ENCODE peak calls at places on chromosomes 7 and 10, in nine cellular contexts. U is tibial nerve, Y is progenitor cell of endocrine pancreas, F is ovary, O is heart left ventricle, S is H9, Z is RWPE1, Q is dorsolateral prefrontal cortex, J is adrenal gland. W is an unnamed sample.

GRCh38 chr7:140631602-140632001 is 9.0 kb downstream of the DENND2A start:
- DNase-seq in U (no peak), Y (no peak), Q (no peak), O (no peak), S (no peak), F (no peak), J (no peak), Z (no peak), W (no peak)

GRCh38 chr10:21260793-21261149 is 264.7 kb downstream of the SKIDA1 start:
- DNase-seq in J (no peak), F (no peak), Y (no peak), O (no peak), Q (no peak), Z (no peak), U (no peak), S (no peak), W (no peak)

GRCh38 chr7:47786557-47787248 is 161.6 kb downstream of the PKD1L1 start:
- DNase-seq in F (peak; percentile 87), S (peak; percentile 75), O (peak; percentile 59), Y (no peak), U (peak; percentile 21), J (peak; percentile 81), Z (peak; percentile 90), Q (no peak), W (peak; percentile 27)

GRCh38 chr10:68043030-68043429 is 32.1 kb downstream of the HERC4 start:
- DNase-seq in S (no peak), Z (no peak), Q (no peak), U (no peak), O (no peak), Y (no peak), J (no peak), F (no peak), W (no peak)

GRCh38 chr7:55130554-55131198 is 111.9 kb downstream of the EGFR start:
- DNase-seq in J (peak; percentile 22), Q (no peak), Z (no peak), O (peak; percentile 80), Y (no peak), U (peak; percentile 55), S (no peak), F (peak; percentile 75), W (peak; percentile 48)

GRCh38 chr7:1703475-1704325 is 33.6 kb downstream of the ELFN1 start:
- DNase-seq in S (peak; percentile 52), J (no peak), Y (no peak), F (no peak), O (peak; percentile 10), Q (no peak), Z (no peak), U (no peak), W (no peak)

GRCh38 chr10:15829495-15829894 is 30.8 kb downstream of the MINDY3 start:
- DNase-seq in S (no peak), O (no peak), Q (no peak), Z (no peak), U (no peak), F (no peak), J (no peak), Y (no peak), W (no peak)

GRCh38 chr7:94874036-94874745 is 33.2 kb upstream of the PPP1R9A start:
- DNase-seq in S (no peak), Q (no peak), Z (no peak), U (no peak), O (no peak), J (no peak), Y (no peak), F (no peak), W (no peak)

GRCh38 chr7:133633055-133633454 is 380.2 kb downstream of the EXOC4 start:
- DNase-seq in Y (no peak), Q (no peak), S (no peak), Z (peak; percentile 88), U (no peak), J (no peak), F (no peak), O (no peak), W (no peak)

GRCh38 chr7:157857578-157858075 is 520.8 kb downstream of the DNAJB6 start:
- DNase-seq in S (no peak), U (no peak), J (no peak), Y (no peak), Q (no peak), F (no peak), O (no peak), Z (no peak), W (peak; percentile 5)

GRCh38 chr7:30436518-30436917 is 42.1 kb downstream of the NOD1 start:
- DNase-seq in Q (no peak), Y (no peak), U (no peak), Z (no peak), O (no peak), F (no peak), J (peak; percentile 27), S (no peak), W (no peak)

GRCh38 chr7:121019018-121019417 is 30.5 kb downstream of the CPED1 start:
- DNase-seq in U (no peak), Y (no peak), Z (no peak), S (no peak), Q (no peak), J (no peak), O (no peak), F (no peak), W (no peak)

GRCh38 chr10:75209325-75210192 is 1.0 kb upstream of the VDAC2 start:
- DNase-seq in Q (peak; percentile 45), Z (no peak), O (peak; percentile 90), F (peak; percentile 74), S (no peak), J (peak; percentile 89), U (peak; percentile 69), Y (no peak), W (peak; percentile 88)

GRCh38 chr10:13991353-13991752 is 339.4 kb downstream of the FRMD4A start:
- DNase-seq in U (no peak), J (no peak), Q (no peak), S (no peak), F (no peak), Y (no peak), Z (no peak), O (no peak), W (peak; percentile 20)

GRCh38 chr7:45920543-45921380 is at the start of gene IGFBP3:
- DNase-seq in Y (peak; percentile 57), U (no peak), O (peak; percentile 55), Z (peak; percentile 43), J (peak; percentile 15), F (peak; percentile 50), Q (no peak), S (peak; percentile 76), W (peak; percentile 68)

GRCh38 chr10:49379596-49380410 is 16.1 kb downstream of the DRGX start:
- DNase-seq in S (peak; percentile 55), U (no peak), Q (no peak), O (no peak), Z (peak; percentile 21), F (no peak), Y (no peak), J (peak; percentile 22), W (no peak)

GRCh38 chr10:30068482-30069223 is 9.3 kb upstream of the JCAD start:
- DNase-seq in Z (no peak), S (no peak), U (no peak), O (no peak), J (no peak), Q (no peak), F (no peak), Y (no peak), W (no peak)

DNA sequence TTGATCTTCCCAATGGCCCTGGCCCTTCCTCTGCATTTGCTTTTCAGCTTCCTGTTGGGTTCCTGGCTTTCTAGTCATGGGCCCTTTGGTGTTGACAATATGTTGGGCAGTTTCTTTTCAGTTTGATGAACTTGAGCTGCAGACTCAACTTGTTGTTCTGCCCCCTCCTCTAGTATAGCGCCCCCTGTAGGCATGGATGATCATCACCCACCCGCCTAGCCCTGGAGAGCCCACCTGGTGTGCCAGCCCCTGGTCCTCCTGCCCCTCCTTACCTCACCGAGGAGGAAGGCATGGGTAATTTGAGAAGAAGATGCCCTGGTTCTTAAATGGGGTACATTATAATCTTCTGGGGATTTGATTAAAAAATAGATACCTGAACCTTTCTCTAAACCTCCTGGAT is 271.2 kb downstream of the SNX10 start:
- DNase-seq in Y (no peak), Q (no peak), S (no peak), J (no peak), F (no peak), O (no peak), Z (no peak), U (no peak), W (no peak)
- TF ChIP-seq CTCF in Y (no peak), Q (no peak), S (peak; percentile 46), J (no peak), F (no peak), O (no peak), Z (no peak), U (no peak), W (no peak)

DNA sequence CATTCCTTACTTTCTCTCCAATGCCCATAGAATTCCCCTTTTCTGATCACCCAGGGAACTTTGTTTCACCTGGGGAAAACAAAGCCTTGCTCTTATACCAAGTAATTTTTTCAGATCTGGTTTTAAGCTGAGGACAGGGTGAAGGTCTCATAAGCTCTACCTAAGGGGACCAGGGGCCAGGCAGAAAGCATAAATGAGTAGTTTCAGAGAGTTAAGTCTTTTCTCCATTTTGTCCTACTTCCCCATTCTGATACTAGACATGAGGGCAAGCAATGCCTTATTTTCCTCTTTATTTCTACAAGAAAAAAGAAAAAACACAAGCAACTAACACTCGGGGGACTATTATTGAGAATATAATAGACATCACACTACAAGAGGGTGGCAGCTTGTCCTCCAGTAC is 2.9 kb downstream of the AKR1D1 start:
- DNase-seq in Y (no peak), J (no peak), F (no peak), S (no peak), Z (no peak), U (no peak), O (no peak), Q (no peak), W (no peak)
- TF ChIP-seq CTCF in Y (no peak), J (no peak), F (no peak), S (no peak), Z (no peak), U (no peak), O (no peak), Q (no peak), W (no peak)

DNA sequence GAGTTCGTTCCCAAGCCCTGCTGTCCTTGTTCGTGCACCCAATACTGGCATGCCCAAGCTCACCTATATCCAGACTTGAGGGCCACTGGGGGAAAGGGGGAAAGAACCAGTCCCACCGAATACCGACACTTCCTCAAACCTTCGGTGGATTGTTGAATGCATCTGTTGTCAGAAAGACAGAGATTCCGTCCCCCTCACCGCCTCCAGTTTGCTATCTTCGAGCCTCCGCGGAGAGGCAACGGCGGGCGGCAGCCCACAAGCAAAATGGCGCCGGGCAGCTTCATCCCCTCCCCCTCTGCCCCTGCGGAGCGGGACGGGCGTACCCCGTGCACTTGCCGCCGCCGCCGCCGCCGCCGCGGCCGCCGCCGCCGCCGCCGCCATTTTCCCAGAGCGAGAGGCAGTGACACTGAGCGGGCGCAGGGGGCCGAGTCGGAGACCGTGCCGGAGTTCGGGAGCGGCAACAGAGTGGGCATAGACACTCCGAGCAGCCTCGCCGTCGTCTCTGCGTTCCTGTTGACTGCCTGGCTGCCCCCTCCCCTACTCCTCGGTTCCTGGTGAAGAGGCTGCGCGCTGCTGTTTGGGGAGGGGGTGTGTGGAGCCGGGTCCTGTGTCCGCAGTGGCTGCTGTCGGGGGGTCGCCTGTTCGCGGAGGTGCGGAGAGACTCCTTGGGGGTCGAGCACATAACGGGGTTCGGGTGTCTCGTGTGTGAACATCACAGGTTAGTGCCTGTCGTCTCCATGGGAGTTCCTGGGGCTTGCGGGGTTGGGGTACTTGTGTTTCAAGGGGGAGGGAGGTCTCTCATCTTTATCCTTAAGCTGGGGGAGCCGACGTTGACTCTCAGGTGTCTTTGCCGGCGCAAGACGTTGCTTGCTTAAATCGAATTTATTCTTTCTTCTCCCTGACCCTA is at the start of gene KMT2E:
- DNase-seq in J (peak; percentile 92), Z (peak; percentile 69), S (peak; percentile 88), Y (peak; percentile 90), Q (peak; percentile 74), O (peak; percentile 93), F (peak; percentile 90), U (peak; percentile 81), W (peak; percentile 92)
- TF ChIP-seq CTCF in J (no peak), Z (peak; percentile 5), S (no peak), Y (no peak), Q (peak; percentile 16), O (no peak), F (no peak), U (no peak), W (no peak)

GRCh38 chr10:107554351-107554750 is 389.8 kb upstream of the SORCS1 start:
- DNase-seq in Q (no peak), U (no peak), O (no peak), F (no peak), Z (no peak), J (no peak), Y (no peak), S (no peak), W (no peak)
- TF ChIP-seq CTCF in Q (no peak), U (no peak), O (no peak), F (no peak), Z (no peak), J (no peak), Y (no peak), S (no peak), W (no peak)